ENCODE peak calls at places on chromosomes 7 and 10, in nine cellular contexts. E is GM10248; J is activated T-helper 1 cell treated with anti-CD3 and anti-CD28 coated beads, Interleukin-12 subunit alpha, Interleukin-12 subunit beta, Interleukin-2, Interleukin-4 antibody, amounts not matched to agents 30 ng/mL and 10 ng/mL and 1 ng/mL, durations not matched to agents 14 hours and 24 hours and 36 hours; P is NCI-H1436; D is tibial artery; S is HCEC 1CT; K is mucosa of gallbladder; U is C1 segment of cervical spinal cord; V is mesothelial cell of epicardium. I is an unnamed sample.

GRCh38 chr10:49138361-49138891 is 4.6 kb upstream of the FAM170B start:
- DNase-seq in E (no peak), J (no peak), P (no peak), D (no peak), S (peak), K (peak), U (no peak), V (no peak), I (peak)

GRCh38 chr7:38675500-38676106 is 44.4 kb upstream of the AMPH start:
- DNase-seq in E (no peak), J (no peak), P (no peak), D (no peak), S (no peak), K (no peak), U (no peak), V (no peak), I (no peak)

GRCh38 chr7:44182827-44183226 is 6.4 kb downstream of the GCK start:
- DNase-seq in E (no peak), J (no peak), P (no peak), D (no peak), S (no peak), K (no peak), U (no peak), V (no peak), I (no peak)

GRCh38 chr7:50973814-50974213 is 191.1 kb upstream of the GRB10 start:
- DNase-seq in E (no peak), J (no peak), P (no peak), D (no peak), S (no peak), K (no peak), U (no peak), V (no peak), I (no peak)

GRCh38 chr7:108415821-108416536 is 40.3 kb downstream of the NRCAM start:
- DNase-seq in E (peak), J (no peak), P (peak), D (no peak), S (peak), K (no peak), U (no peak), V (no peak), I (no peak)

GRCh38 chr7:120259382-120259781 is 13.6 kb upstream of the KCND2 start:
- DNase-seq in E (no peak), J (no peak), P (no peak), D (no peak), S (no peak), K (no peak), U (no peak), V (no peak), I (no peak)

GRCh38 chr7:87507446-87507845 is 32.0 kb upstream of the ABCB4 start:
- DNase-seq in E (no peak), J (no peak), P (no peak), D (no peak), S (no peak), K (no peak), U (no peak), V (no peak), I (no peak)

GRCh38 chr7:142280263-142280662 is 22.4 kb upstream of the PRSS58 start:
- DNase-seq in E (no peak), J (no peak), P (no peak), D (no peak), S (no peak), K (no peak), U (no peak), V (no peak), I (no peak)

GRCh38 chr7:18096087-18096486 is 68.4 kb upstream of the PRPS1L1 start:
- DNase-seq in E (no peak), J (no peak), P (no peak), D (no peak), S (no peak), K (no peak), U (no peak), V (no peak), I (no peak)

GRCh38 chr7:80681272-80681885 is 42.9 kb downstream of the CD36 start:
- DNase-seq in E (peak), J (no peak), P (peak), D (no peak), S (peak), K (no peak), U (no peak), V (no peak), I (no peak)

GRCh38 chr7:36175872-36176271 is 22.8 kb downstream of the EEPD1 start:
- DNase-seq in E (no peak), J (no peak), P (no peak), D (peak), S (no peak), K (peak), U (no peak), V (no peak), I (no peak)

GRCh38 chr7:42159150-42159549 is 77.9 kb downstream of the GLI3 start:
- DNase-seq in E (no peak), J (no peak), P (no peak), D (no peak), S (no peak), K (no peak), U (no peak), V (no peak), I (no peak)

GRCh38 chr10:124670849-124671248 is 73.3 kb downstream of the FAM53B start:
- DNase-seq in E (no peak), J (no peak), P (peak), D (no peak), S (no peak), K (no peak), U (no peak), V (no peak), I (no peak)

GRCh38 chr7:74027683-74028320 is at the start of gene ELN:
- DNase-seq in E (no peak), J (no peak), P (no peak), D (peak), S (peak), K (peak), U (no peak), V (no peak), I (no peak)

GRCh38 chr10:52335665-52336064 is 21.6 kb downstream of the DKK1 start:
- DNase-seq in E (no peak), J (no peak), P (no peak), D (no peak), S (peak), K (no peak), U (no peak), V (no peak), I (no peak)

GRCh38 chr7:95327356-95327755 is 3.0 kb upstream of the PON1 start:
- DNase-seq in E (no peak), J (no peak), P (no peak), D (no peak), S (no peak), K (no peak), U (no peak), V (no peak), I (no peak)

I was measured in AG09309.